ENCODE peak calls at places on chromosomes 13 and 19, in six cellular contexts. One of them, this sample, is unnamed.

GRCh38 chr13:112067871-112068305 is 939 bp downstream of the SOX1 start:
- DNase-seq in psoas muscle: no peak
- DNase-seq in cardiac fibroblast: no peak
- DNase-seq in fibroblast of mammary gland: peak; percentile 25
- DNase-seq in AG04449: no peak
- DNase-seq in ovary: no peak
- DNase-seq in this sample: no peak

GRCh38 chr13:66794340-66795031 is 435.6 kb downstream of the PCDH9 start:
- DNase-seq in psoas muscle: no peak
- DNase-seq in cardiac fibroblast: no peak
- DNase-seq in fibroblast of mammary gland: no peak
- DNase-seq in AG04449: no peak
- DNase-seq in ovary: no peak
- DNase-seq in this sample: no peak

GRCh38 chr13:31908696-31909386 is 122.7 kb upstream of the FRY start:
- DNase-seq in psoas muscle: no peak
- DNase-seq in cardiac fibroblast: no peak
- DNase-seq in fibroblast of mammary gland: no peak
- DNase-seq in AG04449: no peak
- DNase-seq in ovary: no peak
- DNase-seq in this sample: peak; percentile 12

GRCh38 chr19:17340871-17341357 is 3.6 kb downstream of the GTPBP3 start:
- DNase-seq in psoas muscle: peak; percentile 43
- DNase-seq in cardiac fibroblast: no peak
- DNase-seq in fibroblast of mammary gland: no peak
- DNase-seq in AG04449: no peak
- DNase-seq in ovary: no peak
- DNase-seq in this sample: no peak

GRCh38 chr13:23656637-23657036 is 86.4 kb downstream of the TNFRSF19 start:
- DNase-seq in psoas muscle: no peak
- DNase-seq in cardiac fibroblast: peak; percentile 51
- DNase-seq in fibroblast of mammary gland: peak; percentile 87
- DNase-seq in AG04449: no peak
- DNase-seq in ovary: no peak
- DNase-seq in this sample: peak; percentile 57

GRCh38 chr13:33139186-33139585 is 123.0 kb downstream of the KL start:
- DNase-seq in psoas muscle: peak; percentile 56
- DNase-seq in cardiac fibroblast: no peak
- DNase-seq in fibroblast of mammary gland: no peak
- DNase-seq in AG04449: no peak
- DNase-seq in ovary: no peak
- DNase-seq in this sample: no peak

GRCh38 chr13:49071341-49071937 is 95.7 kb downstream of the FNDC3A start:
- DNase-seq in psoas muscle: no peak
- DNase-seq in cardiac fibroblast: no peak
- DNase-seq in fibroblast of mammary gland: no peak
- DNase-seq in AG04449: peak; percentile 16
- DNase-seq in ovary: no peak
- DNase-seq in this sample: no peak

GRCh38 chr19:3024870-3025515 is 4.1 kb downstream of the TLE2 start:
- DNase-seq in psoas muscle: no peak
- DNase-seq in cardiac fibroblast: no peak
- DNase-seq in fibroblast of mammary gland: no peak
- DNase-seq in AG04449: no peak
- DNase-seq in ovary: no peak
- DNase-seq in this sample: no peak

GRCh38 chr13:25463496-25463895 is 91.7 kb downstream of the ATP8A2 start:
- DNase-seq in psoas muscle: no peak
- DNase-seq in cardiac fibroblast: no peak
- DNase-seq in fibroblast of mammary gland: no peak
- DNase-seq in AG04449: peak; percentile 3
- DNase-seq in ovary: no peak
- DNase-seq in this sample: no peak

GRCh38 chr13:102974574-102975195 is 91.5 kb downstream of the SLC10A2 start:
- DNase-seq in psoas muscle: no peak
- DNase-seq in cardiac fibroblast: no peak
- DNase-seq in fibroblast of mammary gland: no peak
- DNase-seq in AG04449: no peak
- DNase-seq in ovary: no peak
- DNase-seq in this sample: no peak

GRCh38 chr19:17803264-17803896 is 8.4 kb downstream of the B3GNT3 start:
- DNase-seq in psoas muscle: no peak
- DNase-seq in cardiac fibroblast: no peak
- DNase-seq in fibroblast of mammary gland: no peak
- DNase-seq in AG04449: no peak
- DNase-seq in ovary: no peak
- DNase-seq in this sample: no peak

GRCh38 chr13:28953714-28954113 is 133.6 kb downstream of the MTUS2 start:
- DNase-seq in psoas muscle: no peak
- DNase-seq in cardiac fibroblast: no peak
- DNase-seq in fibroblast of mammary gland: no peak
- DNase-seq in AG04449: no peak
- DNase-seq in ovary: no peak
- DNase-seq in this sample: no peak

GRCh38 chr13:72920097-72920496 is 138.2 kb downstream of the PIBF1 start:
- DNase-seq in psoas muscle: peak; percentile 64
- DNase-seq in cardiac fibroblast: peak; percentile 8
- DNase-seq in fibroblast of mammary gland: no peak
- DNase-seq in AG04449: peak; percentile 23
- DNase-seq in ovary: no peak
- DNase-seq in this sample: peak; percentile 16

GRCh38 chr19:28313633-28314032 is 899.3 kb downstream of the UQCRFS1 start:
- DNase-seq in psoas muscle: no peak
- DNase-seq in cardiac fibroblast: peak; percentile 90
- DNase-seq in fibroblast of mammary gland: peak; percentile 95
- DNase-seq in AG04449: no peak
- DNase-seq in ovary: peak; percentile 28
- DNase-seq in this sample: peak; percentile 92

GRCh38 chr13:114110091-114110829 is 22.2 kb downstream of the RASA3 start:
- DNase-seq in psoas muscle: peak; percentile 73
- DNase-seq in cardiac fibroblast: no peak
- DNase-seq in fibroblast of mammary gland: peak; percentile 50
- DNase-seq in AG04449: no peak
- DNase-seq in ovary: peak; percentile 14
- DNase-seq in this sample: no peak

GRCh38 chr13:51814071-51814470 is 10.1 kb upstream of the DHRS12 start:
- DNase-seq in psoas muscle: no peak
- DNase-seq in cardiac fibroblast: no peak
- DNase-seq in fibroblast of mammary gland: no peak
- DNase-seq in AG04449: no peak
- DNase-seq in ovary: no peak
- DNase-seq in this sample: no peak

GRCh38 chr13:97490702-97491307 is 56.8 kb downstream of the RAP2A start:
- DNase-seq in psoas muscle: no peak
- DNase-seq in cardiac fibroblast: no peak
- DNase-seq in fibroblast of mammary gland: no peak
- DNase-seq in AG04449: no peak
- DNase-seq in ovary: no peak
- DNase-seq in this sample: no peak

GRCh38 chr13:30744056-30744684 is 8.8 kb downstream of the ALOX5AP start:
- DNase-seq in psoas muscle: no peak
- DNase-seq in cardiac fibroblast: no peak
- DNase-seq in fibroblast of mammary gland: peak; percentile 58
- DNase-seq in AG04449: no peak
- DNase-seq in ovary: no peak
- DNase-seq in this sample: no peak

GRCh38 chr13:112969692-112970338 is 801 bp downstream of the MCF2L start:
- DNase-seq in psoas muscle: peak; percentile 8
- DNase-seq in cardiac fibroblast: no peak
- DNase-seq in fibroblast of mammary gland: no peak
- DNase-seq in AG04449: no peak
- DNase-seq in ovary: no peak
- DNase-seq in this sample: no peak

GRCh38 chr13:59877933-59878332 is 285.8 kb downstream of the DIAPH3 start:
- DNase-seq in psoas muscle: no peak
- DNase-seq in cardiac fibroblast: peak; percentile 19
- DNase-seq in fibroblast of mammary gland: peak; percentile 66
- DNase-seq in AG04449: peak; percentile 33
- DNase-seq in ovary: no peak
- DNase-seq in this sample: peak; percentile 90

GRCh38 chr13:30745917-30746686 is 10.8 kb downstream of the ALOX5AP start:
- DNase-seq in psoas muscle: no peak
- DNase-seq in cardiac fibroblast: peak; percentile 60
- DNase-seq in fibroblast of mammary gland: no peak
- DNase-seq in AG04449: no peak
- DNase-seq in ovary: no peak
- DNase-seq in this sample: no peak

GRCh38 chr19:32651729-32652140 is 23.2 kb downstream of the ANKRD27 start:
- DNase-seq in psoas muscle: no peak
- DNase-seq in cardiac fibroblast: peak; percentile 42
- DNase-seq in fibroblast of mammary gland: no peak
- DNase-seq in AG04449: no peak
- DNase-seq in ovary: no peak
- DNase-seq in this sample: no peak

GRCh38 chr19:17243854-17244617 is 1.7 kb downstream of the NR2F6 start:
- DNase-seq in psoas muscle: peak; percentile 86
- DNase-seq in cardiac fibroblast: peak; percentile 54
- DNase-seq in fibroblast of mammary gland: peak; percentile 58
- DNase-seq in AG04449: no peak
- DNase-seq in ovary: peak; percentile 59
- DNase-seq in this sample: peak; percentile 50

GRCh38 chr19:41276231-41276630 is 12.1 kb downstream of the HNRNPUL1 start:
- DNase-seq in psoas muscle: no peak
- DNase-seq in cardiac fibroblast: peak; percentile 37
- DNase-seq in fibroblast of mammary gland: peak; percentile 40
- DNase-seq in AG04449: no peak
- DNase-seq in ovary: no peak
- DNase-seq in this sample: peak; percentile 26

GRCh38 chr19:8575467-8575997 is 1.7 kb downstream of the MYO1F start:
- DNase-seq in psoas muscle: no peak
- DNase-seq in cardiac fibroblast: peak; percentile 50
- DNase-seq in fibroblast of mammary gland: peak; percentile 56
- DNase-seq in AG04449: no peak
- DNase-seq in ovary: no peak
- DNase-seq in this sample: peak; percentile 49

GRCh38 chr13:101979825-101980224 is 422.0 kb downstream of the FGF14 start:
- DNase-seq in psoas muscle: no peak
- DNase-seq in cardiac fibroblast: no peak
- DNase-seq in fibroblast of mammary gland: no peak
- DNase-seq in AG04449: no peak
- DNase-seq in ovary: no peak
- DNase-seq in this sample: no peak

GRCh38 chr19:14544977-14545715 is 15.8 kb downstream of the TECR start:
- DNase-seq in psoas muscle: peak; percentile 98
- DNase-seq in cardiac fibroblast: no peak
- DNase-seq in fibroblast of mammary gland: no peak
- DNase-seq in AG04449: no peak
- DNase-seq in ovary: no peak
- DNase-seq in this sample: no peak

GRCh38 chr13:109274188-109274821 is 512.1 kb downstream of the IRS2 start:
- DNase-seq in psoas muscle: no peak
- DNase-seq in cardiac fibroblast: peak; percentile 87
- DNase-seq in fibroblast of mammary gland: peak; percentile 94
- DNase-seq in AG04449: no peak
- DNase-seq in ovary: no peak
- DNase-seq in this sample: peak; percentile 52

GRCh38 chr13:109273326-109273751 is 513.0 kb downstream of the IRS2 start:
- DNase-seq in psoas muscle: no peak
- DNase-seq in cardiac fibroblast: peak; percentile 47
- DNase-seq in fibroblast of mammary gland: peak; percentile 88
- DNase-seq in AG04449: no peak
- DNase-seq in ovary: no peak
- DNase-seq in this sample: no peak

GRCh38 chr13:109276261-109276660 is 510.1 kb downstream of the IRS2 start:
- DNase-seq in psoas muscle: no peak
- DNase-seq in cardiac fibroblast: no peak
- DNase-seq in fibroblast of mammary gland: no peak
- DNase-seq in AG04449: no peak
- DNase-seq in ovary: no peak
- DNase-seq in this sample: no peak

GRCh38 chr13:109275390-109275789 is 511.0 kb downstream of the IRS2 start:
- DNase-seq in psoas muscle: no peak
- DNase-seq in cardiac fibroblast: no peak
- DNase-seq in fibroblast of mammary gland: no peak
- DNase-seq in AG04449: no peak
- DNase-seq in ovary: no peak
- DNase-seq in this sample: no peak

GRCh38 chr13:109275848-109276247 is 510.5 kb downstream of the IRS2 start:
- DNase-seq in psoas muscle: peak; percentile 52
- DNase-seq in cardiac fibroblast: no peak
- DNase-seq in fibroblast of mammary gland: peak; percentile 31
- DNase-seq in AG04449: no peak
- DNase-seq in ovary: no peak
- DNase-seq in this sample: no peak
- TF ChIP-seq CTCF in psoas muscle: no peak
- TF ChIP-seq CTCF in cardiac fibroblast: peak; percentile 35
- TF ChIP-seq CTCF in fibroblast of mammary gland: no peak
- TF ChIP-seq CTCF in AG04449: no peak
- TF ChIP-seq CTCF in ovary: no peak
- TF ChIP-seq CTCF in this sample: no peak

GRCh38 chr19:55471266-55471665 is 5.2 kb upstream of the ZNF628 start:
- DNase-seq in psoas muscle: no peak
- DNase-seq in cardiac fibroblast: no peak
- DNase-seq in fibroblast of mammary gland: no peak
- DNase-seq in AG04449: no peak
- DNase-seq in ovary: no peak
- DNase-seq in this sample: no peak
- H3K4me3 ChIP-seq in psoas muscle: no peak overlapping the region
- H3K4me3 ChIP-seq in cardiac fibroblast: no peak overlapping the region
- H3K4me3 ChIP-seq in fibroblast of mammary gland: no peak overlapping the region
- H3K4me3 ChIP-seq in AG04449: no peak overlapping the region
- H3K4me3 ChIP-seq in ovary: no peak overlapping the region
- H3K4me3 ChIP-seq in this sample: no peak overlapping the region

DNA sequence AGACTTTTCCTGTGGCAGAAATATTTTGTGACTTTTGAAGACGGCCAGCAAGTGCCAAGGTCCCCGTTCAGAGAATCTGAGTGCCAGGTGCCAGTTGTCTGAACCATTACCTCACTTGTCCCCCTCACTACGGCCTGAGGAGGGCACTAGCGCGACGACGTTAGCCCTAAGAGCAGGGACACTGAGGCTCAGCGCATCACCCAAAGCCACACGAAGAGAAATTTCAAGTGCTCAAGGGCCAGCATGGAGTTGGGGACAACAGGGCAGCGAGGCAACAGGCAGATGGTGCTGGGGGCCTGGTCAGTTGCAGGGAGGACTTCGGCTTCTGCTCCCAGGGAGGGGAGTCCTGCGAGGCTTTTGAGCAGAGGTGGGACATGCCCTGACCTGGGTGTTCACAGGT is 9.5 kb upstream of the TYK2 start:
- DNase-seq in psoas muscle: no peak
- DNase-seq in cardiac fibroblast: no peak
- DNase-seq in fibroblast of mammary gland: no peak
- DNase-seq in AG04449: no peak
- DNase-seq in ovary: no peak
- DNase-seq in this sample: no peak
- TF ChIP-seq CTCF in psoas muscle: peak; percentile 9
- TF ChIP-seq CTCF in cardiac fibroblast: peak; percentile 32
- TF ChIP-seq CTCF in fibroblast of mammary gland: peak; percentile 19
- TF ChIP-seq CTCF in AG04449: no peak
- TF ChIP-seq CTCF in ovary: no peak
- TF ChIP-seq CTCF in this sample: peak; percentile 14

DNA sequence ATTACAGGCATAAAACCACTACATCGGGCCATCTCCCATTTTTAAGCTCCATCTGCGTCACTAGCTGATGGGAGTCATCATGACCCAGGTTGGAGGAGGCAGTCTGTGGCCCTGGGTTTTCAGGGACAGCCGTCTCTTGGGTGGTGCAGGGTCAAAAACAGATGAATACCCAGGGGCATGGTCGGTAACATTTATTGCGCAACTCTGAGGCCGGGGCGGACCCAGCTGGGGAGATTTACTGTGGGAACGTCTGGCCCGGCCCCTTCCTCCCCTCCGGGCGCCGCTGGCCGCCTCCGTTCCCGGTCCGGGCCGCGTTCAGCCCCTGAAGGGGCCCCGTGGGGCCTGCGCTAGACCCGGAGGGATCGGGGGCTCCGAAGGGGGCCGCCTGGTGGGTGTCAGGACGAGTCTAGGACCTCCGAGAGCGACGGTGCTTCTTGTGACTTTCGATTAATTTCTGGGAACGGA is 1.3 kb upstream of the RGL3 start:
- DNase-seq in psoas muscle: peak; percentile 88
- DNase-seq in cardiac fibroblast: peak; percentile 61
- DNase-seq in fibroblast of mammary gland: peak; percentile 80
- DNase-seq in AG04449: no peak
- DNase-seq in ovary: peak; percentile 64
- DNase-seq in this sample: peak; percentile 27
- H3K4me3 ChIP-seq in psoas muscle: peak overlapping the region; percentile 47
- H3K4me3 ChIP-seq in cardiac fibroblast: peak overlapping the region; percentile 22
- H3K4me3 ChIP-seq in fibroblast of mammary gland: peak overlapping the region; percentile 4
- H3K4me3 ChIP-seq in AG04449: peak overlapping the region; percentile 15
- H3K4me3 ChIP-seq in ovary: peak overlapping the region; percentile 12
- H3K4me3 ChIP-seq in this sample: no peak overlapping the region